ENCODE peak calls at places on chromosomes 16 and 17, in five cellular contexts. R, E, D, C and J are unnamed samples.

GRCh38 chr16:1046271-1046955 is 26.1 kb upstream of the SSTR5 start:
- DNase-seq in D (no peak), C (no peak), R (no peak), E (no peak), J (no peak)

GRCh38 chr17:43720311-43721060 is 38.1 kb downstream of the SOST start:
- DNase-seq in E (peak), R (no peak), D (peak), C (peak), J (peak)

GRCh38 chr17:7479389-7480192 is at the start of gene ZBTB4:
- DNase-seq in E (peak), D (peak), C (peak), R (no peak), J (no peak)

GRCh38 chr16:2212362-2213324 is 2.0 kb upstream of the BRICD5 start:
- DNase-seq in C (no peak), D (no peak), E (no peak), R (no peak), J (no peak)

GRCh38 chr17:46986401-46986800 is 7.3 kb upstream of the RPRML start:
- DNase-seq in E (no peak), D (no peak), R (no peak), C (no peak), J (no peak)

GRCh38 chr17:83174859-83175550 is 95.6 kb downstream of the METRNL start:
- DNase-seq in R (no peak), D (peak), E (no peak), C (peak), J (peak)

GRCh38 chr17:47801906-47802305 is 19.7 kb downstream of the OSBPL7 start:
- DNase-seq in D (no peak), E (no peak), R (no peak), C (no peak), J (peak)

GRCh38 chr16:86517033-86517432 is 6.7 kb downstream of the FOXF1 start:
- DNase-seq in E (no peak), D (no peak), R (no peak), C (no peak), J (no peak)

GRCh38 chr16:46853713-46854443 is 22.9 kb upstream of the C16orf87 start:
- DNase-seq in C (peak), D (peak), E (peak), R (peak), J (peak)

GRCh38 chr16:86669937-86670772 is 91.8 kb downstream of the FOXL1 start:
- DNase-seq in E (no peak), R (no peak), D (peak), C (no peak), J (no peak)

GRCh38 chr16:58658796-58659211 is 25.8 kb downstream of the SLC38A7 start:
- DNase-seq in R (no peak), D (no peak), E (no peak), C (no peak), J (no peak)

GRCh38 chr16:27860091-27860490 is 203.4 kb downstream of the GSG1L start:
- DNase-seq in R (no peak), E (no peak), C (no peak), D (no peak), J (no peak)

GRCh38 chr16:10180771-10181163 is 1.5 kb downstream of the GRIN2A start:
- DNase-seq in R (no peak), D (peak), C (peak), E (no peak), J (peak)